ENCODE peak calls at places on chromosome 14, in four cellular contexts. One of them, this sample, is unnamed.

GRCh38 chr14:59069455-59069854 is 119.0 kb upstream of the DAAM1 start:
- DNase-seq in dorsolateral prefrontal cortex: no peak
- DNase-seq in transverse colon: no peak
- DNase-seq in CD4-positive, alpha-beta T cell: no peak
- DNase-seq in this sample: no peak

GRCh38 chr14:69699743-69700309 is 67.1 kb upstream of the SRSF5 start:
- DNase-seq in dorsolateral prefrontal cortex: no peak
- DNase-seq in transverse colon: no peak
- DNase-seq in CD4-positive, alpha-beta T cell: no peak
- DNase-seq in this sample: no peak

GRCh38 chr14:106378191-106378590 is 851.8 kb downstream of the TMEM121 start:
- DNase-seq in CD4-positive, alpha-beta T cell: peak
- DNase-seq in transverse colon: no peak
- DNase-seq in dorsolateral prefrontal cortex: no peak
- DNase-seq in this sample: no peak

GRCh38 chr14:56294125-56294524 is 175.9 kb downstream of the PELI2 start:
- DNase-seq in CD4-positive, alpha-beta T cell: no peak
- DNase-seq in transverse colon: no peak
- DNase-seq in dorsolateral prefrontal cortex: no peak
- DNase-seq in this sample: no peak

GRCh38 chr14:30915596-30915995 is 41.2 kb downstream of the COCH start:
- DNase-seq in dorsolateral prefrontal cortex: no peak
- DNase-seq in transverse colon: no peak
- DNase-seq in CD4-positive, alpha-beta T cell: no peak
- DNase-seq in this sample: no peak

GRCh38 chr14:104267895-104268294 is 129.5 kb downstream of the KIF26A start:
- DNase-seq in transverse colon: peak
- DNase-seq in dorsolateral prefrontal cortex: peak
- DNase-seq in CD4-positive, alpha-beta T cell: no peak
- DNase-seq in this sample: no peak

GRCh38 chr14:22334627-22335026 is 254.4 kb downstream of the DAD1 start:
- DNase-seq in dorsolateral prefrontal cortex: no peak
- DNase-seq in transverse colon: no peak
- DNase-seq in CD4-positive, alpha-beta T cell: no peak
- DNase-seq in this sample: no peak

GRCh38 chr14:90733139-90733808 is 83.0 kb downstream of the TTC7B start:
- DNase-seq in transverse colon: no peak
- DNase-seq in dorsolateral prefrontal cortex: peak
- DNase-seq in CD4-positive, alpha-beta T cell: no peak
- DNase-seq in this sample: peak

GRCh38 chr14:95173518-95173917 is 16.2 kb upstream of the DICER1 start:
- DNase-seq in CD4-positive, alpha-beta T cell: no peak
- DNase-seq in dorsolateral prefrontal cortex: no peak
- DNase-seq in transverse colon: no peak
- DNase-seq in this sample: no peak

GRCh38 chr14:95174184-95174804 is 17.0 kb upstream of the DICER1 start:
- DNase-seq in transverse colon: no peak
- DNase-seq in CD4-positive, alpha-beta T cell: no peak
- DNase-seq in dorsolateral prefrontal cortex: no peak
- DNase-seq in this sample: no peak
- TF ChIP-seq CTCF in transverse colon: no peak
- TF ChIP-seq CTCF in CD4-positive, alpha-beta T cell: no peak
- TF ChIP-seq CTCF in dorsolateral prefrontal cortex: no peak
- TF ChIP-seq CTCF in this sample: peak

GRCh38 chr14:54712371-54712998 is 145.6 kb downstream of the SAMD4A start:
- DNase-seq in dorsolateral prefrontal cortex: no peak
- DNase-seq in CD4-positive, alpha-beta T cell: no peak
- DNase-seq in transverse colon: no peak
- DNase-seq in this sample: no peak

GRCh38 chr14:54715811-54716210 is 148.9 kb downstream of the SAMD4A start:
- DNase-seq in transverse colon: no peak
- DNase-seq in CD4-positive, alpha-beta T cell: no peak
- DNase-seq in dorsolateral prefrontal cortex: no peak
- DNase-seq in this sample: no peak

GRCh38 chr14:54713364-54713763 is 146.4 kb downstream of the SAMD4A start:
- DNase-seq in dorsolateral prefrontal cortex: no peak
- DNase-seq in transverse colon: no peak
- DNase-seq in CD4-positive, alpha-beta T cell: no peak
- DNase-seq in this sample: no peak

GRCh38 chr14:54718046-54718445 is 151.1 kb downstream of the SAMD4A start:
- DNase-seq in dorsolateral prefrontal cortex: no peak
- DNase-seq in transverse colon: no peak
- DNase-seq in CD4-positive, alpha-beta T cell: no peak
- DNase-seq in this sample: no peak

DNA sequence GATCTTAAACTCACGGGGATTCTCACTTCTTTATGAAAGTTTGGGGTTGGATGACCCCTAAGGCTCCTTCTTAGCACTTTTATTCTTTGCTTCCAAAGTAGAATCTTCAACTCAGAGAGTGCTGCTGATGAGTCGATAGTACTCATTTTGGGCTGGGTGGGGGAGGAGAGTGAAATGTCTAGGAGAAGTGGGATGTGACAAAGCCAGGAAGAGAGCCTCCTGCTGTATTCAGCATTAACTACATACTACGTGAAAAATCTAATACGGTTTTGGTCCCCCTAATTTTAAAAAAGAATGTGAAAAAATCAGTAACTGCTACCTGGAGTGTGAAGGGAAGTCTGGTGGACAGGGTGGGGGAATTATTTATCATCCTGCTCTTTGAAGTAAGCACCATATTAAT is 148.3 kb downstream of the SAMD4A start:
- DNase-seq in transverse colon: no peak
- DNase-seq in CD4-positive, alpha-beta T cell: no peak
- DNase-seq in dorsolateral prefrontal cortex: no peak
- DNase-seq in this sample: no peak
- TF ChIP-seq CTCF in transverse colon: no peak
- TF ChIP-seq CTCF in CD4-positive, alpha-beta T cell: no peak
- TF ChIP-seq CTCF in dorsolateral prefrontal cortex: no peak
- TF ChIP-seq CTCF in this sample: no peak

DNA sequence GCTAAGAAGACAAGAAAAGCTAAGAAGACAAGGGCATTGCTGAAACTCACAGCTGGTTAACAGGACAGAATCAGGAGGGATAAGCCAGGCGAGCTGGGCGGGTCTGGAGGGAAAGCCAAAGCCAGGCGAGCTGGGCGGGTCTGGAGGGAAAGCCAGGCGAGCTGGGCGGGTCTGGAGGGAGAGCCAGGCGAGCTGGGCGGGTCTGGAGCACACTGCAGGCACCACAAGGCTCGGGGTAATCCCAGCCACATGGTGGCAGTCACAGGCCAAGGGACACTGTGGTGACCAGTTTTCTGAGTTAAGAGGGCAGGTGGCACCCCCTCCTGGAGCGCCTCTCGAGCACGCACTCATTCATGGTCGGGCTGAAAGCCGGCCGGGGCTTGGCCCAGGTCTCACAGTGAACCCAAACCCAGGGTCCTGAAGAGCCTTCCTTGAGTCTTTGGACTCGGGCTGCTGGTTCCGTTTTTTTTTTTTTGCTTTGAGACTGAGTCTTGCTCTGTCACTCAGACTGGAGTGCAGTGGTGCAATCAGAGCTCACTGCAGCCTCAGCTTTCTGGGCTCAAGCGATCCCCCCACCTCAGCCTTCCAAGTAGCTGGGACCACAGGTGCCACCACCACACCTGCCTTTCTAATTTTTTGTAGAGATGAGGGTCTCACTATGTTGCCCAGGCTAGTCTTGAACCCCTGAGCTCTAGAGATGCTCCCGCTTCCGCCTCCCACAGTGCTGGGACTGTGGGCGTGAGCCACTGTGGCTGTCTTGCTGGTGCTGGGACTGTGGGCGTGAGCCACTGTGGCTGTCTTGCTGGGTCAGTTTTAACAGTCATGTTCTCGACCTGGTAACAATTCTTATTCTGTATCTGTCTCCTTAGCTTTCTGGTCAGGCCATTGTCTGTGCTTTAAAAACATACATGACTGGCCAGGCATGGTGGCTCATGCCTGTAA is 40.2 kb downstream of the HSP90AA1 start:
- DNase-seq in CD4-positive, alpha-beta T cell: no peak
- DNase-seq in transverse colon: peak
- DNase-seq in dorsolateral prefrontal cortex: peak
- DNase-seq in this sample: peak
- TF ChIP-seq CTCF in CD4-positive, alpha-beta T cell: no peak
- TF ChIP-seq CTCF in transverse colon: peak
- TF ChIP-seq CTCF in dorsolateral prefrontal cortex: peak
- TF ChIP-seq CTCF in this sample: peak

DNA sequence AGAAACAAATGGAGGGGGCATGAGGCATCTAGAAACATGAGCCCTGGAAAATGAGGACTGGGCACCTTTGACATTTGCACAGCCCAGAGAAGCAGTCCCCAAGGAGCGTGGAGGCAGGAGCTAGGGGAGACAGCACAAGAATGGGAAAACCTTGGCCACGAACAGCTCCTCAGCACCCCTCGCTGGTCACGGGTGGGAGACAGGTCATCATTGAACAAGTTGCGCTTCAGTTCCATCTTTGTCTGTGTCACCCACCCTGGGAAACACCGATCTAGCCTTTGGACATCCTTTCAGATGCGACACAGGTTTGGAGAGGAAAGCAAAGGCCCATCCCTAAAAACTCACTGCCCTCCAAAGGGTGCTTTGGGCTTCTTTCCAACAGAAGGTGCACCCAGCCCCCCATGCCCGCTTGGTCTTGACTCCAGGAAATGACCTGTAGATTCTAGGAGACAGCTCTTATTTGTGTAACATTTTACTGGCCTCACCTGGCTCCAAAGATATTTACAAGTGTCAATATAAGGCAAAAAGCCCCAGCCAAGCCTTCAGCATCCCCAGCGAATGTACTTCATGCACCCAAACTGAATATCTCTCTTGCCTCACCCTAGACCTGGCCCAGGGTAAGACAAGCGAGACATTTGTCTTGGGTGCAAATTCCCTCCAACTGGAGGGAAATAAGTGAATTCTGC is 28.8 kb upstream of the CLMN start:
- DNase-seq in transverse colon: no peak
- DNase-seq in dorsolateral prefrontal cortex: no peak
- DNase-seq in CD4-positive, alpha-beta T cell: no peak
- DNase-seq in this sample: peak
- TF ChIP-seq CTCF in transverse colon: no peak
- TF ChIP-seq CTCF in dorsolateral prefrontal cortex: no peak
- TF ChIP-seq CTCF in CD4-positive, alpha-beta T cell: no peak
- TF ChIP-seq CTCF in this sample: peak

GRCh38 chr14:72606879-72607278 is 287.0 kb downstream of the DPF3 start:
- DNase-seq in CD4-positive, alpha-beta T cell: no peak
- DNase-seq in dorsolateral prefrontal cortex: no peak
- DNase-seq in transverse colon: no peak
- DNase-seq in this sample: no peak
- TF ChIP-seq CTCF in CD4-positive, alpha-beta T cell: no peak
- TF ChIP-seq CTCF in dorsolateral prefrontal cortex: no peak
- TF ChIP-seq CTCF in transverse colon: no peak
- TF ChIP-seq CTCF in this sample: no peak

DNA sequence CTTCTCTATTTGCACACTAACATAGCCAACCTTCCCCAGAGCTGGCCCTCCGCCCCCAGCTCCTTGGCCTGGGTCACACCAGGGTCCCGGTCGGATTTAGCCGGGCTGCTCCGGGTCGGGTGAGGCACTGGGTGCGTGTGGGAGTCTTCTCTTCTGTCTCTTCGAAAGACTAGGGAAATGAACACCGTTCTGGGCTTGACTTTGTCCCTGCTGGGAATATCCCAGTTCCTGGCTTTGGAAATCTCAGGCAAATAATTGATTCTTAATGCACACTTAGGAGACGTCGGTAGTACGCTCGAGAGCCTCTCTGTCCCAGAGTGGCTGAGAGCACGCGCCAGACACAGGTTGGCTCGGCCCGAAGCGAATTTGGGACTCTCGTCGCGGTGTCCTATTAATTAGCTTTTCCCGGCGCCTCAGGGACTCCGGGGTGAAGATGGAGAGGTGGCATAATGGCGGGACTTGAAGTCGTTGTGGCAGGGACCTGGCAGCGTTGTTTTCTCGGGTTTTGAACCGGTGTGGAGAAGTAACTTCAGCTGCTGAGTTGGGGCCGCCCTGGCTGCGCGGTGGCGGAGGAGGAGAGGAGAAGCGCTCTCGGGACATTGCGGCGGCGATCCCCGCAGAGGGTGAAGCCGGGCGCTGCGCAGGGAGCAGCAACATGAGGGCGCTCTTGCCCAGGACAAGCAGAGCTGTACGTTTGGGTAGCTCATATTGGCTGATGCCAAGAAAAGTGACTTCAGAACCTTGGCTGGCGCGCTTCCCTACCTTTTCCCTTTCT is 7.5 kb downstream of the FOXG1 start:
- DNase-seq in transverse colon: no peak
- DNase-seq in CD4-positive, alpha-beta T cell: no peak
- DNase-seq in dorsolateral prefrontal cortex: peak
- DNase-seq in this sample: no peak
- TF ChIP-seq CTCF in transverse colon: no peak
- TF ChIP-seq CTCF in CD4-positive, alpha-beta T cell: no peak
- TF ChIP-seq CTCF in dorsolateral prefrontal cortex: peak
- TF ChIP-seq CTCF in this sample: peak

DNA sequence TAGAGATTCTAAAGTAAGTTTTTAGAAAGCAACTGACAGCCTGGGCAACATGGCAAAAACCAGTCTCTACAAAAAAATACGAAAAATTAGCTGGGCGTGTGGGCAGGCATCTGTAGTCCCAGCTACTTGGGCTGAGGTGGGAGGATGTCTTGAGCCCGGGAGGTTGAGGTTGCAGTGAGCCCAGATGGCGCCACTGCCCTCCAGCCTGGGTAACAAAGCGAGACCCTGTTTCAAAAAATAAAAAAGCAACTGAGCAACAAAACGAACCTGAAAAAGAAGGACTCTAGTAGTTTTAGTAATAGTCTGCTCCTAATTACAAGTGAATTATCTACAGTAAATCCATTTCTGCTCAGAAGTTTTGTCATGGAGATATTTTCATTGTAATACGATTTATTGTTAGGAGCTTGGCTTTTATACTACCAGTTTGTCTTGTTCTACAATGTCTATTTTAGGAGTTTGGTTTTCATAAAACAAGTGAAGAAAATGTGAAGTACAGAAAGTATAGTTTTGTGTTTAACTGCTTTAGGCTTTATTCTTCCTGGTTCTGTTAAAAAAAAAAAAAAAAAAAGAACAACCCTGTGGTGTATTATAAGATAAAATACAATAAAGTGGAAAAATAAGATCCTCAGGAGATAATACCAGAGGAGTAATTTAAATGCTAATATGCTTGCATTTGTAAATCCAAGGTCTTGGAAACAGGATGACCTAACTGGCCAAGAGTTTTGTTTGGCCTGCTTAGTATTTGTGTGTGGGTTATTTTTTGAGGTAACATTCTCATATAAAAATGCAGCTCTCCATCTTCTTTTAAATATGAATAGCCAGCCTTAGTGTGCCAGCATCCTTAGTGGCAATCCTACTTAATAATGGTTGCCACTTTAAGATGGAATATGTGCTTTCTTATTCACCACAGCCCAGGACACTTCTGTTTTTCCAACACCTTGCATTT is 2.8 kb downstream of the TMX1 start:
- DNase-seq in transverse colon: no peak
- DNase-seq in dorsolateral prefrontal cortex: no peak
- DNase-seq in CD4-positive, alpha-beta T cell: no peak
- DNase-seq in this sample: no peak
- TF ChIP-seq CTCF in transverse colon: no peak
- TF ChIP-seq CTCF in dorsolateral prefrontal cortex: peak
- TF ChIP-seq CTCF in CD4-positive, alpha-beta T cell: no peak
- TF ChIP-seq CTCF in this sample: no peak

GRCh38 chr14:74843653-74844052 is 32.3 kb downstream of the PROX2 start:
- DNase-seq in CD4-positive, alpha-beta T cell: no peak
- DNase-seq in dorsolateral prefrontal cortex: no peak
- DNase-seq in transverse colon: no peak
- DNase-seq in this sample: no peak
- TF ChIP-seq CTCF in CD4-positive, alpha-beta T cell: no peak
- TF ChIP-seq CTCF in dorsolateral prefrontal cortex: no peak
- TF ChIP-seq CTCF in transverse colon: no peak
- TF ChIP-seq CTCF in this sample: no peak